ENCODE peak calls at places on chromosome 9, in eight cellular contexts. J is aorta; A is omental fat pad; M is activated CD4-positive, alpha-beta T cell treated with anti-CD3 and anti-CD28 coated beads for 4 hours; I is iris pigment epithelial cell; K is mucosa of descending colon; B is CD4-positive, alpha-beta T cell; F is GOT3. Z is an unnamed sample.

GRCh38 chr9:125942111-125942510 is 194.9 kb downstream of the PBX3 start:
- DNase-seq in J (no peak), A (no peak), M (no peak), I (peak), K (no peak), B (no peak), F (no peak), Z (no peak)

GRCh38 chr9:11011696-11012095 is 398.9 kb upstream of the PTPRD start:
- DNase-seq in J (no peak), A (no peak), M (no peak), I (no peak), K (no peak), B (no peak), F (no peak), Z (no peak)

GRCh38 chr9:79325501-79325900 is 246.3 kb upstream of the TLE4 start:
- DNase-seq in J (no peak), A (no peak), M (no peak), I (peak), K (no peak), B (no peak), F (no peak), Z (no peak)

GRCh38 chr9:126558051-126558665 is 55.6 kb upstream of the LMX1B start:
- DNase-seq in J (no peak), A (peak), M (peak), I (peak), K (peak), B (peak), F (no peak), Z (peak)

GRCh38 chr9:89674667-89675402 is 70.0 kb downstream of the GADD45G start:
- DNase-seq in J (no peak), A (no peak), M (no peak), I (no peak), K (peak), B (no peak), F (no peak), Z (no peak)

GRCh38 chr9:77764894-77765780 is 117.0 kb upstream of the GNA14 start:
- DNase-seq in J (no peak), A (no peak), M (no peak), I (peak), K (peak), B (no peak), F (no peak), Z (no peak)

GRCh38 chr9:127185931-127186781 is 63.7 kb upstream of the ANGPTL2 start:
- DNase-seq in J (peak), A (peak), M (no peak), I (peak), K (peak), B (no peak), F (peak), Z (no peak)

GRCh38 chr9:120564589-120564988 is 15.4 kb downstream of the CDK5RAP2 start:
- DNase-seq in J (no peak), A (no peak), M (no peak), I (no peak), K (no peak), B (no peak), F (no peak), Z (no peak)

GRCh38 chr9:2679011-2679410 is 38.3 kb upstream of the KCNV2 start:
- DNase-seq in J (no peak), A (no peak), M (no peak), I (no peak), K (no peak), B (no peak), F (no peak), Z (no peak)

GRCh38 chr9:121331992-121332685 is 37.9 kb downstream of the STOM start:
- DNase-seq in J (peak), A (no peak), M (no peak), I (peak), K (no peak), B (no peak), F (no peak), Z (no peak)

GRCh38 chr9:96062051-96062450 is 186.6 kb downstream of the ERCC6L2 start:
- DNase-seq in J (no peak), A (no peak), M (no peak), I (no peak), K (no peak), B (no peak), F (no peak), Z (no peak)

GRCh38 chr9:133715295-133715865 is 22.8 kb downstream of the SARDH start:
- DNase-seq in J (peak), A (no peak), M (no peak), I (peak), K (no peak), B (no peak), F (no peak), Z (peak)

GRCh38 chr9:72324974-72325373 is 40.0 kb downstream of the ZFAND5 start:
- DNase-seq in J (no peak), A (no peak), M (no peak), I (no peak), K (no peak), B (no peak), F (no peak), Z (no peak)

GRCh38 chr9:105280730-105281129 is 36.3 kb downstream of the SLC44A1 start:
- DNase-seq in J (no peak), A (no peak), M (no peak), I (peak), K (no peak), B (no peak), F (no peak), Z (no peak)

GRCh38 chr9:135268981-135269380 is 181.5 kb downstream of the OLFM1 start:
- DNase-seq in J (no peak), A (no peak), M (no peak), I (no peak), K (no peak), B (no peak), F (no peak), Z (no peak)

GRCh38 chr9:120730661-120731514 is 16.6 kb upstream of the MEGF9 start:
- DNase-seq in J (peak), A (no peak), M (no peak), I (peak), K (no peak), B (no peak), F (no peak), Z (no peak)

GRCh38 chr9:110131499-110131898 is 76.5 kb downstream of the C9orf152 start:
- DNase-seq in J (no peak), A (no peak), M (no peak), I (peak), K (no peak), B (no peak), F (no peak), Z (no peak)

GRCh38 chr9:91483189-91483691 is 59.6 kb upstream of the NFIL3 start:
- DNase-seq in J (peak), A (no peak), M (no peak), I (peak), K (no peak), B (no peak), F (no peak), Z (no peak)

GRCh38 chr9:129750010-129750409 is 2.8 kb downstream of the PTGES start:
- DNase-seq in J (no peak), A (no peak), M (no peak), I (peak), K (no peak), B (no peak), F (no peak), Z (peak)

GRCh38 chr9:136086213-136086881 is 8.7 kb downstream of the NACC2 start:
- DNase-seq in J (peak), A (no peak), M (no peak), I (no peak), K (no peak), B (no peak), F (no peak), Z (no peak)

GRCh38 chr9:131738838-131739191 is 1.1 kb downstream of the RAPGEF1 start:
- DNase-seq in J (no peak), A (no peak), M (no peak), I (no peak), K (peak), B (no peak), F (no peak), Z (no peak)

GRCh38 chr9:214488-215448 is at the start of gene DOCK8:
- DNase-seq in J (peak), A (no peak), M (peak), I (peak), K (peak), B (peak), F (no peak), Z (no peak)